ENCODE peak calls at places on chromosomes 7 and 10, in four cellular contexts. One of them, this sample, is unnamed.

GRCh38 chr10:69721690-69722310 is 79.9 kb upstream of the COL13A1 start:
- DNase-seq in fibroblast of pulmonary artery: peak; percentile 74
- DNase-seq in GM12864: no peak
- DNase-seq in A549: no peak
- DNase-seq in this sample: peak; percentile 42

GRCh38 chr10:11245510-11245909 is 227.8 kb downstream of the CELF2 start:
- DNase-seq in fibroblast of pulmonary artery: no peak
- DNase-seq in GM12864: no peak
- DNase-seq in A549: no peak
- DNase-seq in this sample: no peak

GRCh38 chr10:27153855-27154198 is 357 bp downstream of the YME1L1 start:
- DNase-seq in fibroblast of pulmonary artery: no peak
- DNase-seq in GM12864: no peak
- DNase-seq in A549: peak; percentile 15
- DNase-seq in this sample: peak; percentile 18

GRCh38 chr7:28840515-28841125 is 117.5 kb downstream of the TRIL start:
- DNase-seq in fibroblast of pulmonary artery: peak; percentile 20
- DNase-seq in GM12864: no peak
- DNase-seq in A549: no peak
- DNase-seq in this sample: peak; percentile 8

GRCh38 chr10:88707429-88708110 is 1.5 kb downstream of the LIPK start:
- DNase-seq in fibroblast of pulmonary artery: peak; percentile 46
- DNase-seq in GM12864: no peak
- DNase-seq in A549: peak; percentile 51
- DNase-seq in this sample: peak; percentile 52

GRCh38 chr7:2005746-2006145 is 227.0 kb downstream of the MAD1L1 start:
- DNase-seq in fibroblast of pulmonary artery: no peak
- DNase-seq in GM12864: no peak
- DNase-seq in A549: no peak
- DNase-seq in this sample: no peak

GRCh38 chr7:2417981-2418481 is 14.6 kb downstream of the CHST12 start:
- DNase-seq in fibroblast of pulmonary artery: no peak
- DNase-seq in GM12864: no peak
- DNase-seq in A549: no peak
- DNase-seq in this sample: peak; percentile 6

GRCh38 chr7:100504887-100505611 is 21.3 kb downstream of the NYAP1 start:
- DNase-seq in fibroblast of pulmonary artery: no peak
- DNase-seq in GM12864: no peak
- DNase-seq in A549: no peak
- DNase-seq in this sample: no peak

GRCh38 chr7:65475734-65476319 is 102.2 kb downstream of the ZNF92 start:
- DNase-seq in fibroblast of pulmonary artery: no peak
- DNase-seq in GM12864: peak; percentile 19
- DNase-seq in A549: no peak
- DNase-seq in this sample: no peak

GRCh38 chr7:152411389-152411788 is 24.4 kb downstream of the KMT2C start:
- DNase-seq in fibroblast of pulmonary artery: no peak
- DNase-seq in GM12864: no peak
- DNase-seq in A549: no peak
- DNase-seq in this sample: no peak

GRCh38 chr7:97565665-97566064 is 166.2 kb upstream of the TAC1 start:
- DNase-seq in fibroblast of pulmonary artery: no peak
- DNase-seq in GM12864: no peak
- DNase-seq in A549: no peak
- DNase-seq in this sample: no peak

GRCh38 chr7:12769464-12769863 is 82.0 kb downstream of the ARL4A start:
- DNase-seq in fibroblast of pulmonary artery: no peak
- DNase-seq in GM12864: no peak
- DNase-seq in A549: no peak
- DNase-seq in this sample: no peak

GRCh38 chr7:137985253-137985896 is 16.5 kb downstream of the CREB3L2 start:
- DNase-seq in fibroblast of pulmonary artery: peak; percentile 41
- DNase-seq in GM12864: no peak
- DNase-seq in A549: no peak
- DNase-seq in this sample: peak; percentile 65

GRCh38 chr7:7203813-7204575 is 21.6 kb downstream of the C1GALT1 start:
- DNase-seq in fibroblast of pulmonary artery: no peak
- DNase-seq in GM12864: no peak
- DNase-seq in A549: no peak
- DNase-seq in this sample: no peak

GRCh38 chr7:24572014-24572413 is 1.2 kb upstream of the PALS2 start:
- DNase-seq in fibroblast of pulmonary artery: no peak
- DNase-seq in GM12864: no peak
- DNase-seq in A549: no peak
- DNase-seq in this sample: no peak

GRCh38 chr10:8852546-8852945 is 798.1 kb downstream of the GATA3 start:
- DNase-seq in fibroblast of pulmonary artery: no peak
- DNase-seq in GM12864: no peak
- DNase-seq in A549: no peak
- DNase-seq in this sample: no peak

GRCh38 chr10:132476146-132477065 is 61.2 kb upstream of the INPP5A start:
- DNase-seq in fibroblast of pulmonary artery: no peak
- DNase-seq in GM12864: no peak
- DNase-seq in A549: no peak
- DNase-seq in this sample: no peak

GRCh38 chr7:71548746-71549145 is 416.8 kb downstream of the GALNT17 start:
- DNase-seq in fibroblast of pulmonary artery: no peak
- DNase-seq in GM12864: no peak
- DNase-seq in A549: no peak
- DNase-seq in this sample: no peak

GRCh38 chr7:70654979-70655378 is 477.0 kb upstream of the GALNT17 start:
- DNase-seq in fibroblast of pulmonary artery: no peak
- DNase-seq in GM12864: no peak
- DNase-seq in A549: no peak
- DNase-seq in this sample: no peak

GRCh38 chr10:86321568-86321967 is 45.0 kb downstream of the GRID1 start:
- DNase-seq in fibroblast of pulmonary artery: no peak
- DNase-seq in GM12864: no peak
- DNase-seq in A549: no peak
- DNase-seq in this sample: no peak

GRCh38 chr10:17049195-17049594 is 80.4 kb downstream of the CUBN start:
- DNase-seq in fibroblast of pulmonary artery: peak; percentile 50
- DNase-seq in GM12864: no peak
- DNase-seq in A549: no peak
- DNase-seq in this sample: no peak

GRCh38 chr10:46053534-46054434 is 7.7 kb upstream of the MSMB start:
- DNase-seq in fibroblast of pulmonary artery: no peak
- DNase-seq in GM12864: no peak
- DNase-seq in A549: no peak
- DNase-seq in this sample: no peak

GRCh38 chr10:63596924-63597323 is 75.7 kb downstream of the REEP3 start:
- DNase-seq in fibroblast of pulmonary artery: no peak
- DNase-seq in GM12864: no peak
- DNase-seq in A549: no peak
- DNase-seq in this sample: no peak

GRCh38 chr10:63603709-63604445 is 82.7 kb downstream of the REEP3 start:
- DNase-seq in fibroblast of pulmonary artery: no peak
- DNase-seq in GM12864: peak; percentile 22
- DNase-seq in A549: no peak
- DNase-seq in this sample: peak; percentile 55

GRCh38 chr10:63595072-63595471 is 73.9 kb downstream of the REEP3 start:
- DNase-seq in fibroblast of pulmonary artery: peak; percentile 19
- DNase-seq in GM12864: no peak
- DNase-seq in A549: no peak
- DNase-seq in this sample: no peak

GRCh38 chr10:63605568-63605967 is 84.4 kb downstream of the REEP3 start:
- DNase-seq in fibroblast of pulmonary artery: no peak
- DNase-seq in GM12864: no peak
- DNase-seq in A549: no peak
- DNase-seq in this sample: no peak

DNA sequence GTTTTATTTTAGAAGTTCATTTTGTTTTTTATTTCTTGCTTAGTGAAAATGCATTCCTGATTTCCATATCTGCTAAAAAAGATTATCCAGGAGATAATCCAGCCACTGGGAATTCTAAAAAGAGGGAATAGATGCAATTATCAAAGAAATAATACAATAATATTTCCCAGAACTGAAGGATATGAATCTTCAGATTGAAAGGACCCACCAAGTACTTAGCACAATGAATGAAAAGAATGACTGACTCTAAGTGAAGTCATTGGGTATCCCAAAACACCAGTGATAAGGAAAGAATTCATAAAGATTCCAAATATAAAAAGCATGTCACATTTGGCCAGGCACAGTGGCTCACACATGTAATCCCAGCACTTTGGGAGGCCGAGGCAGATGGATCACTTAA is 79.3 kb downstream of the REEP3 start:
- DNase-seq in fibroblast of pulmonary artery: no peak
- DNase-seq in GM12864: no peak
- DNase-seq in A549: no peak
- DNase-seq in this sample: no peak
- H3K4me3 ChIP-seq in fibroblast of pulmonary artery: no peak overlapping the region
- H3K4me3 ChIP-seq in GM12864: no peak overlapping the region
- H3K4me3 ChIP-seq in A549: no peak overlapping the region
- H3K4me3 ChIP-seq in this sample: no peak overlapping the region

GRCh38 chr7:25893436-25893835 is 258.6 kb upstream of the NFE2L3 start:
- DNase-seq in fibroblast of pulmonary artery: no peak
- DNase-seq in GM12864: no peak
- DNase-seq in A549: no peak
- DNase-seq in this sample: no peak
- H3K4me3 ChIP-seq in fibroblast of pulmonary artery: no peak overlapping the region
- H3K4me3 ChIP-seq in GM12864: peak overlapping the region; percentile 51
- H3K4me3 ChIP-seq in A549: peak overlapping the region; percentile 45
- H3K4me3 ChIP-seq in this sample: no peak overlapping the region

GRCh38 chr10:72105675-72106074 is 17.3 kb upstream of the SPOCK2 start:
- DNase-seq in fibroblast of pulmonary artery: no peak
- DNase-seq in GM12864: no peak
- DNase-seq in A549: no peak
- DNase-seq in this sample: no peak

GRCh38 chr10:72107325-72108003 is 19.1 kb upstream of the SPOCK2 start:
- DNase-seq in fibroblast of pulmonary artery: no peak
- DNase-seq in GM12864: no peak
- DNase-seq in A549: peak; percentile 32
- DNase-seq in this sample: no peak

GRCh38 chr10:72106154-72106849 is 18.0 kb upstream of the SPOCK2 start:
- DNase-seq in fibroblast of pulmonary artery: no peak
- DNase-seq in GM12864: no peak
- DNase-seq in A549: no peak
- DNase-seq in this sample: no peak

GRCh38 chr10:72105098-72105475 is 16.7 kb upstream of the SPOCK2 start:
- DNase-seq in fibroblast of pulmonary artery: no peak
- DNase-seq in GM12864: no peak
- DNase-seq in A549: no peak
- DNase-seq in this sample: no peak

DNA sequence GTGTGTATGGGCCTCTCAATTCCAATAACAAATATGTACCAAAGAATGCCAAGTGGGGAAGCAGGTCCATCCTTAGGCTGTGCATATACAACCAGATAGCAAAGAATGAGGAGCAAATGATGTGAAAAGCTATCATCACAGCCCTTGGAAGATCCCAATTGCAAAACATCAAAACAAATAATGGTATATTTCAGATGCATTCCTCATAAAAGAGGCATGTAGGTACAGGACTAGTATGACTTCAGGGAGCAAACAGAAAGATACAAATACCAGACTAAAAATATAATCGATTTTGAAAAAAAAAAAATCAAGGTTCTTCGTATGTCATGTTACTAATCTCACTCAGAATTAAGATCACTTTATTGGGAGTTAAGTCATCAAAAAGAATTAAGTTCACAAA is 18.5 kb upstream of the SPOCK2 start:
- DNase-seq in fibroblast of pulmonary artery: no peak
- DNase-seq in GM12864: no peak
- DNase-seq in A549: no peak
- DNase-seq in this sample: no peak
- H3K4me3 ChIP-seq in fibroblast of pulmonary artery: no peak overlapping the region
- H3K4me3 ChIP-seq in GM12864: no peak overlapping the region
- H3K4me3 ChIP-seq in A549: no peak overlapping the region
- H3K4me3 ChIP-seq in this sample: no peak overlapping the region

GRCh38 chr10:77601488-77601887 is 36.1 kb downstream of the KCNMA1 start:
- DNase-seq in fibroblast of pulmonary artery: no peak
- DNase-seq in GM12864: no peak
- DNase-seq in A549: peak; percentile 35
- DNase-seq in this sample: no peak

GRCh38 chr10:77603529-77603927 is 34.1 kb downstream of the KCNMA1 start:
- DNase-seq in fibroblast of pulmonary artery: no peak
- DNase-seq in GM12864: no peak
- DNase-seq in A549: peak; percentile 30
- DNase-seq in this sample: no peak

GRCh38 chr10:77604063-77604462 is 33.5 kb downstream of the KCNMA1 start:
- DNase-seq in fibroblast of pulmonary artery: no peak
- DNase-seq in GM12864: no peak
- DNase-seq in A549: no peak
- DNase-seq in this sample: no peak

GRCh38 chr10:77602231-77602912 is 35.2 kb downstream of the KCNMA1 start:
- DNase-seq in fibroblast of pulmonary artery: no peak
- DNase-seq in GM12864: no peak
- DNase-seq in A549: no peak
- DNase-seq in this sample: no peak

DNA sequence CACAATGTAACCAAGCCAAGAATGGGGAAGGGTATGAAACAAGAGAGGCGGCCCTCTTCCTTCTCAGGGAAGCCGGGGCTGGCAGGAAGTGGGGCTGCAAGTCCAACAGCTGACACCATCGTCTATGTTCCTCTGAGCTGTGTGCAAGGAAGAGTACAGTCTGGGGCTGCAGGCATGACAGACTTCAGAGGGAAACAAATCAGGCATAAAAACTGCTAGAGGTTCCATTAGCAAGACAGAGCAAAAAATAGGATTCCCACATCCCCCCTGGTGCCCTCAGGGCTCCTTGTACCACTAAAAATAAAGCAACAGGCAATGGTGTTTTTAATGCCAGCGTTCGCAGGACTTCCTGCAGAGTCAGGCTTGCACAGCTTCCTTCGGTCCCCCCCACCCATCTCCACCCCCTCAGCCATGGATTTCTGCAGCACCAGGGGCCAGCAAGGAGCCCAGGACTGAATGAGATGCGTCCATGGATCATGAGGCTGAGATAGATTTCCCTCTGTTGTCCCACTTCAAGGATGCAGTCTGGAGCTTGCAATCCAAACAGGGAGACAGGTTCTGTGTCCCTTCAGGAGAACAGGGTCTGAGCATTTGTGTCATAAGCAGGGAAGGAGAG is 34.6 kb downstream of the KCNMA1 start:
- DNase-seq in fibroblast of pulmonary artery: no peak
- DNase-seq in GM12864: no peak
- DNase-seq in A549: no peak
- DNase-seq in this sample: no peak
- H3K4me3 ChIP-seq in fibroblast of pulmonary artery: no peak overlapping the region
- H3K4me3 ChIP-seq in GM12864: no peak overlapping the region
- H3K4me3 ChIP-seq in A549: no peak overlapping the region
- H3K4me3 ChIP-seq in this sample: no peak overlapping the region

GRCh38 chr7:101856488-101857357 is 39.3 kb downstream of the CUX1 start:
- DNase-seq in fibroblast of pulmonary artery: peak; percentile 86
- DNase-seq in GM12864: peak; percentile 94
- DNase-seq in A549: peak; percentile 99
- DNase-seq in this sample: peak; percentile 58
- H3K4me3 ChIP-seq in fibroblast of pulmonary artery: peak overlapping the region; percentile 43
- H3K4me3 ChIP-seq in GM12864: peak overlapping the region; percentile 32
- H3K4me3 ChIP-seq in A549: peak overlapping the region; percentile 34
- H3K4me3 ChIP-seq in this sample: peak overlapping the region; percentile 33

GRCh38 chr7:155808551-155809331 is 3.5 kb downstream of the SHH start:
- DNase-seq in fibroblast of pulmonary artery: no peak
- DNase-seq in GM12864: no peak
- DNase-seq in A549: peak; percentile 54
- DNase-seq in this sample: no peak
- H3K4me3 ChIP-seq in fibroblast of pulmonary artery: peak overlapping the region; percentile 3
- H3K4me3 ChIP-seq in GM12864: no peak overlapping the region
- H3K4me3 ChIP-seq in A549: peak overlapping the region; percentile 51
- H3K4me3 ChIP-seq in this sample: peak overlapping the region; percentile 12

GRCh38 chr7:77202544-77202976 is 2.9 kb upstream of the FGL2 start:
- DNase-seq in fibroblast of pulmonary artery: no peak
- DNase-seq in GM12864: peak; percentile 81
- DNase-seq in A549: no peak
- DNase-seq in this sample: no peak
- H3K4me3 ChIP-seq in fibroblast of pulmonary artery: no peak overlapping the region
- H3K4me3 ChIP-seq in GM12864: peak overlapping the region; percentile 2
- H3K4me3 ChIP-seq in A549: no peak overlapping the region
- H3K4me3 ChIP-seq in this sample: no peak overlapping the region

This sample was measured in brain microvascular endothelial cell.